ENCODE peak calls at places on chromosome 1, in nine cellular contexts. C is DND-41, O is A549, Y is neural progenitor cell, F is retinal pigment epithelial cell, A is choroid plexus epithelial cell, I is HFF-Myc, Q is lower leg skin, P is lower lobe of right lung. N is an unnamed sample.

GRCh38 chr1:208291923-208292711 is 47.9 kb upstream of the PLXNA2 start:
- DNase-seq in C (no peak), O (no peak), Y (no peak), F (no peak), A (peak), I (peak), Q (no peak), P (no peak), N (peak)

GRCh38 chr1:96557336-96557735 is 164.2 kb upstream of the PTBP2 start:
- DNase-seq in C (no peak), O (no peak), Y (no peak), F (no peak), A (peak), I (no peak), Q (no peak), P (no peak), N (peak)

GRCh38 chr1:87242445-87243185 is 86.1 kb upstream of the LMO4 start:
- DNase-seq in C (no peak), O (no peak), Y (no peak), F (no peak), A (no peak), I (no peak), Q (no peak), P (no peak), N (no peak)

GRCh38 chr1:209710098-209710497 is 5.5 kb downstream of the HSD11B1 start:
- DNase-seq in C (no peak), O (no peak), Y (no peak), F (no peak), A (peak), I (no peak), Q (no peak), P (no peak), N (peak)

GRCh38 chr1:16249838-16250241 is 12.9 kb upstream of the CPLANE2 start:
- DNase-seq in C (no peak), O (no peak), Y (no peak), F (no peak), A (peak), I (no peak), Q (peak), P (no peak), N (peak)

GRCh38 chr1:64019818-64020217 is 183.6 kb upstream of the UBE2U start:
- DNase-seq in C (no peak), O (no peak), Y (peak), F (no peak), A (peak), I (no peak), Q (no peak), P (no peak), N (peak)

GRCh38 chr1:161160763-161161162 is 1.5 kb downstream of the USP21 start:
- DNase-seq in C (no peak), O (no peak), Y (no peak), F (no peak), A (no peak), I (no peak), Q (no peak), P (no peak), N (no peak)

GRCh38 chr1:226651732-226652105 is 87.4 kb downstream of the ITPKB start:
- DNase-seq in C (no peak), O (no peak), Y (no peak), F (no peak), A (no peak), I (no peak), Q (no peak), P (no peak), N (no peak)

GRCh38 chr1:117611121-117611601 is 5.3 kb downstream of the TENT5C start:
- DNase-seq in C (peak), O (no peak), Y (no peak), F (no peak), A (no peak), I (no peak), Q (peak), P (no peak), N (no peak)

GRCh38 chr1:60596791-60597748 is 485.3 kb upstream of the NFIA start:
- DNase-seq in C (no peak), O (no peak), Y (no peak), F (no peak), A (peak), I (no peak), Q (no peak), P (no peak), N (peak)

GRCh38 chr1:218361298-218362065 is 16.3 kb downstream of the TGFB2 start:
- DNase-seq in C (no peak), O (no peak), Y (peak), F (no peak), A (peak), I (no peak), Q (no peak), P (no peak), N (peak)

GRCh38 chr1:31548518-31548898 is 27.8 kb upstream of the TINAGL1 start:
- DNase-seq in C (no peak), O (no peak), Y (no peak), F (no peak), A (no peak), I (no peak), Q (no peak), P (peak), N (peak)

GRCh38 chr1:49627781-49628180 is 396.0 kb downstream of the AGBL4 start:
- DNase-seq in C (no peak), O (no peak), Y (no peak), F (no peak), A (no peak), I (no peak), Q (no peak), P (no peak), N (no peak)

GRCh38 chr1:32151319-32151787 is 28.1 kb upstream of the TXLNA start:
- DNase-seq in C (no peak), O (no peak), Y (peak), F (peak), A (peak), I (peak), Q (no peak), P (no peak), N (peak)

GRCh38 chr1:90964444-90965035 is 57.3 kb downstream of the ZNF644 start:
- DNase-seq in C (no peak), O (no peak), Y (peak), F (no peak), A (peak), I (no peak), Q (no peak), P (no peak), N (peak)

GRCh38 chr1:18575620-18576019 is 55.0 kb upstream of the PAX7 start:
- DNase-seq in C (peak), O (peak), Y (peak), F (no peak), A (peak), I (no peak), Q (peak), P (peak), N (no peak)

GRCh38 chr1:22635436-22635835 is 992 bp upstream of the C1QA start:
- DNase-seq in C (no peak), O (no peak), Y (no peak), F (no peak), A (no peak), I (no peak), Q (no peak), P (no peak), N (no peak)

GRCh38 chr1:200275816-200276453 is 133.9 kb downstream of the ZNF281 start:
- DNase-seq in C (no peak), O (no peak), Y (no peak), F (no peak), A (no peak), I (no peak), Q (no peak), P (no peak), N (no peak)

GRCh38 chr1:200272669-200273068 is 137.2 kb downstream of the ZNF281 start:
- DNase-seq in C (no peak), O (no peak), Y (no peak), F (no peak), A (no peak), I (no peak), Q (no peak), P (no peak), N (no peak)

GRCh38 chr1:200273305-200273704 is 136.5 kb downstream of the ZNF281 start:
- DNase-seq in C (no peak), O (no peak), Y (no peak), F (no peak), A (no peak), I (no peak), Q (no peak), P (no peak), N (no peak)

GRCh38 chr1:200274121-200274520 is 135.7 kb downstream of the ZNF281 start:
- DNase-seq in C (no peak), O (no peak), Y (no peak), F (no peak), A (no peak), I (no peak), Q (no peak), P (no peak), N (no peak)

GRCh38 chr1:200275415-200275814 is 134.4 kb downstream of the ZNF281 start:
- DNase-seq in C (no peak), O (no peak), Y (no peak), F (no peak), A (no peak), I (no peak), Q (no peak), P (no peak), N (no peak)
- TF ChIP-seq CTCF in C (no peak), O (no peak), Y (no peak), F (no peak), A (no peak), I (no peak), Q (no peak), P (no peak), N (no peak)

GRCh38 chr1:185733818-185734709 is at the start of gene HMCN1:
- DNase-seq in C (no peak), O (peak), Y (peak), F (no peak), A (peak), I (no peak), Q (peak), P (peak), N (peak)

GRCh38 chr1:185731446-185731845 is 2.7 kb upstream of the HMCN1 start:
- DNase-seq in C (no peak), O (no peak), Y (no peak), F (no peak), A (no peak), I (no peak), Q (no peak), P (no peak), N (no peak)

GRCh38 chr1:185735667-185736105 is 1.5 kb downstream of the HMCN1 start:
- DNase-seq in C (no peak), O (no peak), Y (no peak), F (no peak), A (no peak), I (no peak), Q (no peak), P (no peak), N (peak)

GRCh38 chr1:185732941-185733340 is 1.2 kb upstream of the HMCN1 start:
- DNase-seq in C (no peak), O (no peak), Y (no peak), F (no peak), A (no peak), I (no peak), Q (no peak), P (no peak), N (no peak)

DNA sequence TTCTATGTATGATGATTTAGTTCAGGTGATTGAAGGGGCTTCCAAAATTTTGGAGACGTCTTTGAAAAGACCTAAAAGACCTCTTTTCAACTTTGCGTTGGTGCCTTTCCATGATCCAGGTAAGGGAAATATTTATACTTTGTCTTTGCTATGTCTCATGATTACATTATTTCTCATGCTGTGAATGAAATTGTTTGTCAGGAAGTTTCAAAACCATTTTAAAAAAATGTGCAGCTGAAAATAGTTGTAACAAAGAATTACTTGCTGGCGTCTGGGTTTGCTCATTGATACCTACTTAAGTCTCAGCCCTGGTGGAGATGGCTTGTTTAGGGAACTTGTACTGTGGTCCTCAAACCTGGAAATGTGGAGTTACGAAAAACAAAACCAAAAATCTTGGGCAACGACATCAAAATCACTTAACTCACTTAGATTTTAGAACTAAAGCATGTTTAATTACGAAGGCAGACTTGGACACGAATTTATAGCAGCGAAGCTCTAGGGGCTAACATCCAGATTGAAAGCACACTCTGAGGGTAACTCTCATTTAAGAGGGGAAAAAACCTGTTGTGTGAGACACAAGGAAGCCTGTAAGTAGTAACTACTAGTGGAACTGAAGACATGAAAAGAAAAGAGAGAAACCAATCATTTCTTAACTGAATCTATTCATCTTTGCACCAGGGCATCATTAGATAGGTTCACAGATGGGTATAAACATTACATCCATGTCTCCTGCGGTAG is 907 bp downstream of the HMCN1 start:
- DNase-seq in C (no peak), O (no peak), Y (peak), F (no peak), A (peak), I (no peak), Q (no peak), P (no peak), N (peak)
- H3K4me3 ChIP-seq in C (no peak), O (peak), Y (peak), F (peak), A (peak), I (peak), Q (peak), P (peak), N (peak)

GRCh38 chr1:86169625-86170024 is 13.1 kb upstream of the COL24A1 start:
- DNase-seq in C (no peak), O (no peak), Y (no peak), F (no peak), A (peak), I (no peak), Q (no peak), P (no peak), N (peak)
- TF ChIP-seq CTCF in C (no peak), O (no peak), Y (no peak), F (peak), A (peak), I (no peak), Q (no peak), P (no peak), N (peak)

GRCh38 chr1:6265173-6265572 is 4.3 kb upstream of the GPR153 start:
- DNase-seq in C (no peak), O (no peak), Y (no peak), F (no peak), A (no peak), I (no peak), Q (no peak), P (no peak), N (no peak)
- H3K4me3 ChIP-seq in C (no peak), O (no peak), Y (no peak), F (no peak), A (no peak), I (no peak), Q (no peak), P (no peak), N (no peak)

GRCh38 chr1:25504706-25505560 is 38.5 kb upstream of the LDLRAP1 start:
- DNase-seq in C (no peak), O (no peak), Y (no peak), F (no peak), A (peak), I (no peak), Q (peak), P (no peak), N (peak)

GRCh38 chr1:25502957-25503356 is 40.4 kb upstream of the LDLRAP1 start:
- DNase-seq in C (no peak), O (no peak), Y (no peak), F (no peak), A (peak), I (no peak), Q (peak), P (no peak), N (peak)

GRCh38 chr1:25503551-25504426 is 39.6 kb upstream of the LDLRAP1 start:
- DNase-seq in C (peak), O (peak), Y (peak), F (no peak), A (no peak), I (no peak), Q (peak), P (peak), N (no peak)

GRCh38 chr1:25500694-25501093 is 42.7 kb upstream of the LDLRAP1 start:
- DNase-seq in C (no peak), O (no peak), Y (no peak), F (no peak), A (no peak), I (no peak), Q (no peak), P (no peak), N (peak)

GRCh38 chr1:25501235-25502058 is 42.0 kb upstream of the LDLRAP1 start:
- DNase-seq in C (no peak), O (no peak), Y (peak), F (no peak), A (peak), I (no peak), Q (no peak), P (no peak), N (peak)
- TF ChIP-seq CTCF in C (peak), O (no peak), Y (peak), F (peak), A (peak), I (peak), Q (no peak), P (no peak), N (peak)

GRCh38 chr1:110380667-110381283 is 10.1 kb downstream of the SLC16A4 start:
- DNase-seq in C (no peak), O (no peak), Y (no peak), F (no peak), A (peak), I (no peak), Q (no peak), P (no peak), N (peak)

GRCh38 chr1:110385369-110385768 is 5.5 kb downstream of the SLC16A4 start:
- DNase-seq in C (no peak), O (no peak), Y (no peak), F (no peak), A (no peak), I (no peak), Q (no peak), P (no peak), N (no peak)

GRCh38 chr1:110384581-110385321 is 6.1 kb downstream of the SLC16A4 start:
- DNase-seq in C (no peak), O (no peak), Y (no peak), F (no peak), A (no peak), I (no peak), Q (no peak), P (no peak), N (no peak)

GRCh38 chr1:110387048-110387748 is 3.6 kb downstream of the SLC16A4 start:
- DNase-seq in C (no peak), O (no peak), Y (no peak), F (no peak), A (no peak), I (no peak), Q (no peak), P (no peak), N (no peak)

DNA sequence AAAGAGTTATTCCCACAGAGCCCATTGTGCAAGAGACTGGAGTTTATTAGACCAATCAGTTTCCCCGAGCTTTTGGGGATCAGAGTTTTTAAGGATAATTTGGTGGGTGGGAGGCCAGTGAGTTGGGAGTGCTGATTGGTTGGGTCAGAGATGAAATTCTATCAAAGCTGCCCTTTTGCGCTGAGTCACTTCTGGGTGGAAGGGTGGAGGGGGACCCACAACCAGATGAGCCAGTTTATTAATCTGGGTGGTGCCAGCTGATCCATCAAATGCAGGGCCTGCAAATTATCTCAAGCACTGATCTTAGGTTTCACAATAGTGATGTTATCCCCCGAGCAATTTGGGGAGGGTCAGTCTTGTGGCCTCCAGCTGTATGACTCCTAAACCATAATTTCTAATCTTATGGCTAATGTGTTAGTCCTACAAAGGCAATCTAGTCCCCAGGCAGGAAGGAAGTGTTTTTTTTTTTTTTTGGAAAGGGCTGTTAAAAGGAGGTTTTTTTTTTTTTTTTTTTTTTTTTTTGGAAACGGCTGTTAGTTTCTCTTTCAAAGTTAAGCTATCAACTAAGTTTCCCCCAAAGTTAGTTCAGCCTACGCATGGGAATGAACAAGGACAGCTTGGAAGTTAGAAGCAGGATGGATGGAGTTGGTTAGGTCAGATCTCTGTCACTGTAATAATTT is 7.4 kb downstream of the SLC16A4 start:
- DNase-seq in C (peak), O (no peak), Y (no peak), F (no peak), A (no peak), I (no peak), Q (no peak), P (no peak), N (peak)
- H3K4me3 ChIP-seq in C (peak), O (no peak), Y (no peak), F (no peak), A (no peak), I (no peak), Q (no peak), P (no peak), N (no peak)

DNA sequence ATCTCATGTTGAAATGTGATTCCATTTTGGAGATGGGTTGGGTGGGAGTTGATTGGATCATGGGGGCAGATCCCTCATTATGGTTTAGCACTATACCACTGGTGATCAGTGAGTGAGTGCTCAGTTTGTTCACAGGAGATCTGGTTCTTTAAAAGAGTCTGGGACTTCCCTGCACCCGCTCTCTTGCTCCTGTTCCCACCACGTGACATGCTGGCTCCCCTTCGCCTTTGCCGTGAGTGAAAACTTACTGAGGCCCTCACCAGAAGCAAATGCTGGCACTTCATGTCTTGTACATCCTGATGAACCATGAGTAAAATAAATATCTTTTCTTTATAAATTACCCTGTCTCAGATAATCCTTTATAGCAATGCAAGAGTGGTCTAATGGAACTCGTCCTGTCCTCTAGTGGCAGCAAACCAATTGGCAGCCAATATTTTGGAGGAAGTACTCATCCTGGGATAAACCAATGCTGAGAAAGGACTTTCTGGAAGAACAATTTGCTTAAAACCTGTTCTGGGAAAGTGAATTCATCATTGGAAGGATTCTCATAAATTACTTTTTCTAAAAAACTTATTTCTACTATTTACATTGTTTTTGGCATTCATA is 27.8 kb upstream of the CYP4A11 start:
- DNase-seq in C (no peak), O (no peak), Y (no peak), F (no peak), A (no peak), I (no peak), Q (no peak), P (no peak), N (no peak)
- TF ChIP-seq CTCF in C (peak), O (no peak), Y (peak), F (peak), A (peak), I (no peak), Q (no peak), P (no peak), N (no peak)

DNA sequence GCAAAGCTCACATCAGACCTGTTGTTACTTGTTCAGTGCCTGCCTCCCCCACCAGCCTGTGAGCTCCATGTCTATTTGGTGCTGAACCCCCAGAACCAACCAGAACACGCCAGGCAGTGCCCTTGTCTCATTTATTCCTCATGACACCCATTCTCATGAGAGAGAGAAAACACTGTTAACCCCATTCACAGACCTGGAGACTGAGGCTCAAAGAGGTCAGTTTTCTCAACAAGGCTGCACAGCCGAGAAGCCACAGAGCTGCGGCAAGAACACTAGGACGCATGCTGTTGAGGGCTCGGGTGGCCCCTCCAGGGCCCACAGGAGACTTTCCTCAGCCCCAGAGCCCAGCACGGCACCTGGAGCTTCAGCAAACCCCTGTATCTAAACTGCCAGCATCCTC is 13.1 kb downstream of the KCNN3 start:
- DNase-seq in C (no peak), O (no peak), Y (no peak), F (no peak), A (no peak), I (no peak), Q (no peak), P (no peak), N (no peak)
- H3K4me3 ChIP-seq in C (no peak), O (no peak), Y (no peak), F (no peak), A (no peak), I (no peak), Q (no peak), P (no peak), N (no peak)

GRCh38 chr1:169753549-169753948 is 19.7 kb upstream of the SELE start:
- DNase-seq in C (no peak), O (no peak), Y (no peak), F (no peak), A (no peak), I (no peak), Q (no peak), P (no peak), N (no peak)
- TF ChIP-seq CTCF in C (peak), O (no peak), Y (peak), F (no peak), A (peak), I (no peak), Q (no peak), P (no peak), N (no peak)

N was measured in fibroblast of mammary gland.